ENCODE peak calls at places on chromosomes 3 and 15, in seven cellular contexts. M is K562, Z is GM12878, A is HepG2, L is SK-N-SH, J is HCT116, Q is H1. O is an unnamed sample.

GRCh38 chr3:25572919-25573385 is 91.8 kb downstream of the TOP2B start:
- DNase-seq in M (no peak), Z (no peak), A (no peak), L (no peak), J (no peak), Q (no peak), O (no peak)

GRCh38 chr3:185253645-185254410 is at the start of gene EHHADH:
- DNase-seq in M (peak; percentile 82), Z (no peak), A (peak; percentile 64), L (peak; percentile 93), J (peak; percentile 23), Q (no peak), O (peak; percentile 88)

GRCh38 chr15:81749667-81750360 is 296.0 kb downstream of the MEX3B start:
- DNase-seq in M (no peak), Z (no peak), A (no peak), L (no peak), J (no peak), Q (no peak), O (no peak)

GRCh38 chr3:128411574-128412064 is 55.1 kb downstream of the DNAJB8 start:
- DNase-seq in M (peak; percentile 50), Z (no peak), A (no peak), L (peak; percentile 84), J (no peak), Q (no peak), O (no peak)

GRCh38 chr15:34644061-34644460 is 60.6 kb upstream of the GOLGA8B start:
- DNase-seq in M (no peak), Z (no peak), A (no peak), L (no peak), J (no peak), Q (no peak), O (no peak)

GRCh38 chr15:101009176-101009575 is 90.0 kb downstream of the LRRK1 start:
- DNase-seq in M (no peak), Z (no peak), A (no peak), L (no peak), J (no peak), Q (no peak), O (peak; percentile 39)

GRCh38 chr3:127714151-127714571 is 41.4 kb downstream of the ABTB1 start:
- DNase-seq in M (no peak), Z (no peak), A (no peak), L (no peak), J (no peak), Q (no peak), O (no peak)

GRCh38 chr3:162441716-162442115 is 945.1 kb downstream of the OTOL1 start:
- DNase-seq in M (no peak), Z (no peak), A (no peak), L (no peak), J (no peak), Q (no peak), O (no peak)

GRCh38 chr15:47725924-47726323 is 8.6 kb downstream of the SEMA6D start:
- DNase-seq in M (no peak), Z (no peak), A (no peak), L (no peak), J (no peak), Q (no peak), O (no peak)

GRCh38 chr15:35327789-35328188 is 218.2 kb downstream of the DPH6 start:
- DNase-seq in M (no peak), Z (no peak), A (no peak), L (no peak), J (no peak), Q (no peak), O (peak; percentile 15)

GRCh38 chr3:23254875-23255274 is 51.7 kb downstream of the UBE2E2 start:
- DNase-seq in M (no peak), Z (no peak), A (no peak), L (no peak), J (no peak), Q (no peak), O (no peak)

GRCh38 chr3:154886437-154886836 is 193.7 kb upstream of the MME start:
- DNase-seq in M (no peak), Z (no peak), A (no peak), L (peak; percentile 2), J (no peak), Q (no peak), O (no peak)

GRCh38 chr3:117074833-117075232 is 365.3 kb downstream of the TUSC7 start:
- DNase-seq in M (no peak), Z (no peak), A (no peak), L (no peak), J (no peak), Q (no peak), O (no peak)

GRCh38 chr3:25338158-25338725 is 89.8 kb upstream of the RARB start:
- DNase-seq in M (no peak), Z (no peak), A (no peak), L (peak; percentile 46), J (no peak), Q (no peak), O (no peak)

GRCh38 chr3:109731639-109732473 is 394.5 kb upstream of the DPPA4 start:
- DNase-seq in M (peak; percentile 19), Z (no peak), A (peak; percentile 27), L (peak; percentile 31), J (peak; percentile 29), Q (no peak), O (peak; percentile 67)

GRCh38 chr3:113094514-113094913 is 103.7 kb downstream of the GTPBP8 start:
- DNase-seq in M (no peak), Z (no peak), A (no peak), L (no peak), J (no peak), Q (no peak), O (no peak)

GRCh38 chr3:156948402-156949210 is 122.5 kb downstream of the LEKR1 start:
- DNase-seq in M (no peak), Z (no peak), A (no peak), L (no peak), J (no peak), Q (no peak), O (no peak)

GRCh38 chr3:197590313-197590962 is 34.7 kb upstream of the BDH1 start:
- DNase-seq in M (no peak), Z (no peak), A (peak; percentile 97), L (no peak), J (no peak), Q (no peak), O (peak; percentile 49)

GRCh38 chr3:171162986-171163723 is 136.6 kb upstream of the SLC2A2 start:
- DNase-seq in M (peak; percentile 56), Z (no peak), A (no peak), L (no peak), J (no peak), Q (no peak), O (no peak)

GRCh38 chr3:171459130-171459941 is 869 bp downstream of the TNIK start:
- DNase-seq in M (no peak), Z (no peak), A (no peak), L (peak; percentile 63), J (no peak), Q (no peak), O (peak; percentile 74)

GRCh38 chr15:89400997-89401590 is 66.5 kb upstream of the POLG start:
- DNase-seq in M (no peak), Z (no peak), A (no peak), L (no peak), J (no peak), Q (no peak), O (no peak)

GRCh38 chr15:89399070-89399389 is 64.4 kb upstream of the POLG start:
- DNase-seq in M (no peak), Z (no peak), A (no peak), L (no peak), J (no peak), Q (no peak), O (no peak)

GRCh38 chr15:89399390-89400120 is 64.9 kb upstream of the POLG start:
- DNase-seq in M (peak; percentile 79), Z (no peak), A (no peak), L (peak; percentile 92), J (no peak), Q (no peak), O (peak; percentile 41)

GRCh38 chr15:89401636-89402252 is 67.1 kb upstream of the POLG start:
- DNase-seq in M (peak; percentile 15), Z (no peak), A (no peak), L (no peak), J (no peak), Q (no peak), O (no peak)

DNA sequence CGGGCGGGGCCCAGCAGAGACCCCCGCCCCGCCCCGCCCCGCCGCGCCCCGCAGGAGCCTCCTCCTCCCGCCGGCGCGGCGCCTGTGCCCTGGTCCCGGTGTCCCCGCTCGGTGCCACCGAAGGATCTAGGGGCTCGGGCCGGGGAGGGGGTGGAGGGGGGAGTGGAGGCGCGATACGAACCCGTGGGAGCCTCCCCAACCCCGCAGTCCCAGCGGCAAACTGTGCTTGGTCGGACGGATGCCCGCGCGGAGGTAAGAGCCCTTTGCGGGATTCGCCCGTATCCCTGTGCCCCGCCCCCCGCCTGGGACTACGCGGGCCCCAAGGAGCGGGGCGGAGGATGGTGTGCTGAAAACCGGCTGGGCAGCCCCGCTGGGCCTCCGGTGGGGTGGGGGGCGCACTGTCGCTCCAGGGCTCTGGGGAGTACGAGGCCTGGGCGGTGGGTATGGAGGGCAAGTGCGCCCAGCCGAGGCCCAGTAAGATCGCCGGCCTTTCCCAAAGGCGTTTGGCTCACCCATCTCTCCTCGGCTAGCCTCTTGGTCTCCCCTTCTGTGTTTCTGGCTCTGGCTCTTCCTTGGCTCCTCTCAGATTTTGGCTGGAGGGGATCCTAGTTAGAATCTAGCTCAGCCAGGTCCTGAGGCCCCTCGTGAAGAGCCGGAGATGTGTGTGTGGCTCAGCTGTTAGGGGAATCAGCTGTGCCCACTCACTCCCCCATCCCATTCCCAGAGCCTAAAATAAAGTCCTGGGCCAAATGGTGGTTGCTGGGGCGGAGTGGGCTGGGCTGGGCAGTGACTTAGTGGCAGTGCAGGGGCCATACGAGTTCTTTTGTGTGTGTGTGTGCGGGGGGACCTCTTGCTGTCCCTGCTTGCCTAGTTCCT is 65.7 kb upstream of the POLG start:
- DNase-seq in M (no peak), Z (no peak), A (no peak), L (peak; percentile 85), J (no peak), Q (no peak), O (no peak)
- TF ChIP-seq JUND in M (no peak), Z (no peak), A (no peak), L (no peak), J (no peak), Q (no peak), O (no peak)

DNA sequence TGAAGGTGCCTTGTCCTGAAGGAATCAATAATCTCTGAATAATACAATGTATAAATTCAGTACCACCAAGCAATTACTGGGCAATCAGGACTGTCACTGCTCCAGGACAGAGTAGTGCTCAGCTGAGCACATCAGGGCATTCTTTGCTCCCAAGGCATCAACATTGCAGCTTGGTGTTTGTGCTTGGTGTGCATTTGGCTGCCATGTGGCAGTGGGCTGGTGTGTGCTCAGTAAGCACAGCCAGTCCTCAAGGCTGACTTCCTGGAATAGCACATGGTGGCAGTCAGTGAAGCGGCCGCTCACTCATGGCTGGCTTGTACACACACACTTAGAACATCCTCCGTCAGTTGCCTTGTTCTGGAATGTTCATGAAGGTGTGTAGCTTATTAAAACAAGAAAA is 217.0 kb downstream of the EPHB1 start:
- DNase-seq in M (no peak), Z (no peak), A (no peak), L (no peak), J (no peak), Q (no peak), O (no peak)
- TF ChIP-seq JUND in M (no peak), Z (no peak), A (no peak), L (no peak), J (no peak), Q (no peak), O (no peak)

GRCh38 chr15:75947117-75947516 is 43.4 kb downstream of the FBXO22 start:
- DNase-seq in M (no peak), Z (no peak), A (no peak), L (no peak), J (no peak), Q (no peak), O (no peak)
- TF ChIP-seq JUND in M (no peak), Z (no peak), A (no peak), L (no peak), J (no peak), Q (no peak), O (no peak)

GRCh38 chr3:159418571-159419526 is 569.8 kb upstream of the IL12A start:
- DNase-seq in M (no peak), Z (no peak), A (no peak), L (no peak), J (peak; percentile 23), Q (no peak), O (peak; percentile 34)
- TF ChIP-seq JUND in M (no peak), Z (no peak), A (no peak), L (no peak), J (peak; percentile 31), Q (no peak), O (no peak)